ENCODE peak calls at places on chromosomes 16 and 17, in ten cellular contexts. S, W, J, A, O, X, U, M, F and T are unnamed samples.

GRCh38 chr17:9644910-9645751 is at the start of gene USP43:
- DNase-seq in A (peak), X (no peak), S (peak), O (peak), J (no peak), W (peak), M (peak), U (no peak), F (peak), T (peak)

GRCh38 chr17:56074366-56074765 is 78.9 kb upstream of the ANKFN1 start:
- DNase-seq in O (no peak), U (no peak), S (no peak), X (no peak), W (no peak), F (no peak), J (no peak), M (no peak), A (no peak), T (no peak)

GRCh38 chr17:28875856-28876564 is 21.2 kb downstream of the ERAL1 start:
- DNase-seq in A (no peak), M (no peak), O (no peak), S (no peak), W (no peak), X (no peak), F (no peak), J (no peak), U (no peak), T (no peak)

GRCh38 chr16:19223235-19223847 is 55.3 kb downstream of the SYT17 start:
- DNase-seq in M (peak), X (no peak), W (no peak), U (no peak), F (peak), O (peak), J (no peak), S (peak), A (peak), T (peak)

GRCh38 chr17:14575349-14575966 is 274.6 kb downstream of the HS3ST3B1 start:
- DNase-seq in M (no peak), U (no peak), F (no peak), W (no peak), J (no peak), S (no peak), A (no peak), O (no peak), X (no peak), T (no peak)

GRCh38 chr16:51884773-51885172 is 662.2 kb downstream of the TOX3 start:
- DNase-seq in J (no peak), M (no peak), F (no peak), W (no peak), X (no peak), U (no peak), O (no peak), A (no peak), S (no peak), T (no peak)

GRCh38 chr17:10033449-10033848 is 128.4 kb upstream of the RCVRN start:
- DNase-seq in U (no peak), X (no peak), M (no peak), F (peak), J (no peak), S (no peak), O (no peak), A (no peak), W (no peak), T (no peak)

GRCh38 chr17:65763786-65764185 is 202.3 kb upstream of the AXIN2 start:
- DNase-seq in O (no peak), A (no peak), X (no peak), S (no peak), F (no peak), M (no peak), U (no peak), J (no peak), W (no peak), T (no peak)

GRCh38 chr17:5772720-5773119 is 188.4 kb upstream of the NLRP1 start:
- DNase-seq in W (no peak), M (no peak), U (no peak), X (no peak), A (no peak), F (no peak), S (no peak), J (no peak), O (no peak), T (peak)

GRCh38 chr17:63998721-63999679 is 849 bp downstream of the PRR29 start:
- DNase-seq in A (no peak), M (no peak), U (no peak), O (no peak), X (no peak), J (peak), S (no peak), W (no peak), F (no peak), T (no peak)

GRCh38 chr16:2853531-2854073 is 4.4 kb downstream of the PRSS22 start:
- DNase-seq in S (no peak), J (no peak), O (no peak), W (no peak), X (no peak), A (no peak), U (no peak), F (no peak), M (no peak), T (no peak)

GRCh38 chr17:67044016-67044772 is at the start of gene CACNG1:
- DNase-seq in M (no peak), W (no peak), S (no peak), O (no peak), J (no peak), X (no peak), U (no peak), A (no peak), F (no peak), T (no peak)

GRCh38 chr16:30567160-30567990 is 4.1 kb downstream of the ZNF688 start:
- DNase-seq in O (no peak), U (no peak), W (no peak), A (peak), M (no peak), X (no peak), S (no peak), F (no peak), J (no peak), T (peak)

GRCh38 chr17:16950488-16950887 is 21.4 kb downstream of the TNFRSF13B start:
- DNase-seq in W (no peak), F (no peak), S (no peak), A (no peak), J (no peak), X (no peak), M (no peak), U (no peak), O (no peak), T (no peak)

GRCh38 chr16:77288222-77288621 is 89.0 kb downstream of the SYCE1L start:
- DNase-seq in O (no peak), X (no peak), U (no peak), J (no peak), W (no peak), A (peak), F (no peak), S (no peak), M (no peak), T (peak)

GRCh38 chr17:78013683-78014467 is 55.4 kb downstream of the TNRC6C start:
- DNase-seq in X (no peak), A (peak), M (peak), O (peak), F (peak), J (no peak), S (peak), W (no peak), U (no peak), T (peak)

GRCh38 chr16:11095935-11096334 is 151.6 kb downstream of the CLEC16A start:
- DNase-seq in U (no peak), O (no peak), F (no peak), X (no peak), S (no peak), A (no peak), M (no peak), J (no peak), W (no peak), T (no peak)

GRCh38 chr16:8550728-8551387 is 39.5 kb downstream of the TMEM114 start:
- DNase-seq in X (no peak), W (no peak), F (no peak), A (no peak), M (no peak), O (no peak), S (no peak), U (no peak), J (no peak), T (no peak)

GRCh38 chr16:67436640-67437193 is 5.8 kb downstream of the HSD11B2 start:
- DNase-seq in W (no peak), S (no peak), M (no peak), F (no peak), J (no peak), A (no peak), X (no peak), U (no peak), O (no peak), T (no peak)

GRCh38 chr17:15261818-15262290 is 3.3 kb downstream of the PMP22 start:
- DNase-seq in J (no peak), O (peak), A (peak), F (no peak), X (no peak), M (peak), U (peak), W (no peak), S (peak), T (no peak)

GRCh38 chr16:2753523-2754020 is 1.1 kb downstream of the SRRM2 start:
- DNase-seq in U (no peak), S (no peak), A (no peak), W (no peak), M (no peak), O (no peak), F (peak), X (peak), J (no peak), T (no peak)

GRCh38 chr17:28911411-28912045 is 8.6 kb upstream of the DHRS13 start:
- DNase-seq in S (no peak), W (no peak), U (no peak), M (no peak), O (no peak), F (no peak), X (no peak), A (no peak), J (no peak), T (no peak)

DNA sequence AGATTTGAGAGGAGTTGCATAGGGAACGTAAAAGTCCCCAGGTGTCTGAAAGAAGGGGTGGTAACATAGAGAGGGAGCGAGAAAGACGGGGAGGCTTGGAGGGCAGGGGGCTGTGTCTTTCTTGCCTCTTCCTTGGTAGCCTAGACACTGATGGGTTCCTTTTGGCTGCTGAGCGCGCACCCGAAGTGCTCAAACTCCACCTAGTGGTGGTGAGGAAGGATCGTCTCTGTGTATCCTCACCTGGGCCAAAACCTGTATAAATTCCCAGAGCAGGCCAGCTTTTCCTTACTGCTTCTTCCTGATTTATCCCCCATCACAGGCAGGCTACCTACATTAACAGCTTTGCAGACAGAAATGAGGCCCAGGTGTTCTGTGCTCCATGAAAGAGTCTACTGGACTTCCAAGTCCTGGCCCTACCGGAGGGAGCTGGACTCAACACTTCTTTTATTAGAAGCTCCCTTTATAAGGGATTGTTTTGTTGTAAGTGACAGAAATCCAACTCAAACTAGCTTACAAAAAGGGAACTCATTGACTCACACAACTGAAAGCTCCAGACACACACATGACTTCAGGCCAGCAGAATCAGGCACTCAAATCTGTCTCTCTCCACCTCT is 5.5 kb upstream of the SLC25A35 start:
- DNase-seq in J (peak), U (peak), S (peak), M (peak), W (peak), F (peak), A (peak), X (no peak), O (peak), T (peak)
- TF ChIP-seq CTCF in J (peak), U (peak), S (peak), M (peak), W (peak), F (peak), A (peak), X (peak), O (peak), T (peak)

GRCh38 chr17:41511716-41512115 is 6.3 kb upstream of the KRT13 start:
- DNase-seq in X (no peak), O (no peak), M (no peak), F (no peak), W (no peak), J (no peak), U (no peak), S (no peak), A (no peak), T (peak)
- TF ChIP-seq CTCF in X (no peak), O (no peak), M (no peak), F (no peak), W (no peak), J (no peak), U (no peak), S (no peak), A (no peak), T (no peak)

GRCh38 chr17:75031972-75032895 is 14.5 kb downstream of the ATP5PD start:
- DNase-seq in J (peak), F (no peak), A (peak), U (peak), M (peak), O (peak), W (no peak), S (no peak), X (no peak), T (peak)

GRCh38 chr17:75032896-75033294 is 13.9 kb downstream of the ATP5PD start:
- DNase-seq in S (no peak), M (no peak), F (no peak), J (no peak), X (no peak), U (no peak), W (no peak), A (peak), O (no peak), T (peak)

GRCh38 chr17:75036643-75037268 is 10.0 kb downstream of the ATP5PD start:
- DNase-seq in F (no peak), U (peak), M (peak), J (peak), O (peak), A (peak), S (no peak), W (no peak), X (no peak), T (no peak)

GRCh38 chr17:75033346-75034235 is 13.2 kb downstream of the ATP5PD start:
- DNase-seq in O (peak), M (peak), J (peak), X (peak), U (peak), A (peak), W (peak), S (peak), F (peak), T (peak)

GRCh38 chr17:75034236-75034908 is 12.4 kb downstream of the ATP5PD start:
- DNase-seq in A (peak), U (peak), X (peak), S (peak), O (peak), W (peak), F (peak), M (peak), J (peak), T (peak)
- TF ChIP-seq CTCF in A (peak), U (no peak), X (no peak), S (no peak), O (no peak), W (peak), F (no peak), M (no peak), J (no peak), T (no peak)

DNA sequence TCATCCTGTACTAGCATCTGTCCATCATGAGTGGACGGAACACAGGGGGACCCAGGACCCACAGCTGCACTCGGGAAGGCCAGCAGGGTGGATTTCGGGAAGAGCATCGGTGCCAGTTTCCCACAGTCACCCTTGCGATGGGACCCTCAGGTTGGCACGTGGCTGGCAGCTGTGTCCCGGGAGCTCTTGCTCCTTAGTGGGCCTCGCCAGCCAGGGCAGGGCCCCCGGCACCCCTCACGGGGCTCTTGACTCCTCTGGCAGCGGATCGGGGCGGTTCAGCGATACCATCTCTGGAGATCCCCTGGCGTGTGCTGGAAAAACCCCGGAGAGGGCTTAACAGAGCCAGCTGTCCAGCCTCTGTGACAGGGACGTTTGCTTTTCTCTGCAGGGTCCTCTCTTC is 9.2 kb downstream of the CAPN15 start:
- DNase-seq in F (no peak), U (no peak), M (no peak), X (no peak), W (no peak), J (no peak), A (no peak), O (no peak), S (no peak), T (no peak)
- TF ChIP-seq CTCF in F (no peak), U (no peak), M (no peak), X (no peak), W (no peak), J (no peak), A (no peak), O (no peak), S (no peak), T (no peak)